ENCODE peak calls at places on chromosome 21, in five cellular contexts. A, W, M, O and X are unnamed samples. For H3K9me3, the result is how much of the 10 kb centered on the place peaks cover.

GRCh38 chr21:42850866-42851391 is 28.4 kb downstream of the WDR4 start:
- DNase-seq in A (no peak), W (peak), M (peak), O (peak), X (peak)

GRCh38 chr21:38878394-38879179 is 72.9 kb downstream of the ETS2 start:
- DNase-seq in A (no peak), W (no peak), M (no peak), O (no peak), X (no peak)

GRCh38 chr21:20902998-20903397 is 95.2 kb upstream of the NCAM2 start:
- DNase-seq in A (no peak), W (no peak), M (no peak), O (no peak), X (no peak)

GRCh38 chr21:42777757-42778344 is 101.5 kb downstream of the WDR4 start:
- DNase-seq in A (no peak), W (no peak), M (no peak), O (peak), X (no peak)

GRCh38 chr21:36350282-36350910 is 30.4 kb downstream of the MORC3 start:
- DNase-seq in A (no peak), W (no peak), M (no peak), O (no peak), X (no peak)

GRCh38 chr21:33857846-33858671 is 57.5 kb downstream of the ATP5PO start:
- DNase-seq in A (no peak), W (no peak), M (no peak), O (peak), X (no peak)

GRCh38 chr21:28959367-28960099 is 33.1 kb downstream of the LTN1 start:
- DNase-seq in A (peak), W (no peak), M (no peak), O (no peak), X (peak)

GRCh38 chr21:43771698-43772367 is 4.3 kb downstream of the CSTB start:
- DNase-seq in A (no peak), W (no peak), M (no peak), O (no peak), X (no peak)

GRCh38 chr21:34845521-34846213 is 176.9 kb downstream of the CLIC6 start:
- DNase-seq in A (peak), W (peak), M (no peak), O (no peak), X (peak)

GRCh38 chr21:24290151-24290833 is 1317.0 kb downstream of the MRPL39 start:
- DNase-seq in A (no peak), W (no peak), M (no peak), O (no peak), X (no peak)

GRCh38 chr21:14058566-14058965 is 152.2 kb downstream of the LIPI start:
- DNase-seq in A (no peak), W (no peak), M (no peak), O (no peak), X (no peak)

GRCh38 chr21:43031121-43031624 is 44.5 kb downstream of the CBS start:
- DNase-seq in A (no peak), W (no peak), M (no peak), O (no peak), X (no peak)

GRCh38 chr21:17482928-17483327 is 29.9 kb upstream of the CXADR start:
- DNase-seq in A (no peak), W (no peak), M (peak), O (no peak), X (no peak)

GRCh38 chr21:29504751-29505321 is 206.1 kb downstream of the BACH1 start:
- DNase-seq in A (no peak), W (no peak), M (no peak), O (no peak), X (peak)

GRCh38 chr21:34807881-34808568 is 139.2 kb downstream of the CLIC6 start:
- DNase-seq in A (peak), W (peak), M (no peak), O (no peak), X (peak)

GRCh38 chr21:29441651-29442050 is 142.9 kb downstream of the BACH1 start:
- DNase-seq in A (no peak), W (no peak), M (no peak), O (no peak), X (no peak)

GRCh38 chr21:33067457-33067856 is 2.5 kb upstream of the OLIG1 start:
- DNase-seq in A (no peak), W (peak), M (no peak), O (no peak), X (no peak)

GRCh38 chr21:28066051-28066450 is 926.6 kb downstream of the LTN1 start:
- DNase-seq in A (no peak), W (peak), M (no peak), O (no peak), X (peak)

GRCh38 chr21:39489380-39489924 is 37.7 kb downstream of the SH3BGR start:
- DNase-seq in A (no peak), W (no peak), M (no peak), O (no peak), X (no peak)

GRCh38 chr21:30340714-30341573 is 3.5 kb upstream of the KRTAP27-1 start:
- DNase-seq in A (peak), W (peak), M (peak), O (peak), X (peak)

GRCh38 chr21:29092102-29092959 is 18.9 kb upstream of the CCT8 start:
- DNase-seq in A (no peak), W (no peak), M (no peak), O (no peak), X (no peak)

GRCh38 chr21:31034378-31034777 is 3.9 kb downstream of the KRTAP19-8 start:
- DNase-seq in A (no peak), W (no peak), M (no peak), O (no peak), X (peak)

GRCh38 chr21:29177800-29178199 is 47.4 kb downstream of the MAP3K7CL start:
- DNase-seq in A (no peak), W (no peak), M (no peak), O (no peak), X (no peak)

GRCh38 chr21:33948096-33948950 is 32.7 kb upstream of the ATP5PO start:
- DNase-seq in A (peak), W (peak), M (peak), O (peak), X (peak)

GRCh38 chr21:19256934-19257660 is 853.5 kb upstream of the TMPRSS15 start:
- DNase-seq in A (no peak), W (no peak), M (no peak), O (peak), X (no peak)

GRCh38 chr21:33360281-33360680 is 35.5 kb downstream of the IFNAR1 start:
- DNase-seq in A (no peak), W (no peak), M (no peak), O (no peak), X (peak)

GRCh38 chr21:38984982-38985422 is 179.3 kb downstream of the ETS2 start:
- DNase-seq in A (no peak), W (no peak), M (peak), O (no peak), X (no peak)

GRCh38 chr21:36150192-36150711 is 6.4 kb upstream of the DOP1B start:
- DNase-seq in A (no peak), W (peak), M (no peak), O (no peak), X (no peak)

GRCh38 chr21:22535630-22536029 is 1537.4 kb downstream of the NCAM2 start:
- DNase-seq in A (no peak), W (no peak), M (no peak), O (no peak), X (no peak)

GRCh38 chr21:35529141-35529863 is 480.2 kb upstream of the RUNX1 start:
- DNase-seq in A (peak), W (peak), M (no peak), O (no peak), X (no peak)

GRCh38 chr21:42750737-42751530 is 97.5 kb downstream of the PDE9A start:
- DNase-seq in A (no peak), W (no peak), M (no peak), O (no peak), X (no peak)

GRCh38 chr21:33943293-33943692 is 27.7 kb upstream of the ATP5PO start:
- DNase-seq in A (no peak), W (no peak), M (no peak), O (no peak), X (no peak)

GRCh38 chr21:34520769-34521508 is 8.9 kb upstream of the KCNE1 start:
- DNase-seq in A (no peak), W (no peak), M (no peak), O (no peak), X (no peak)

GRCh38 chr21:41561701-41562100 is 53.7 kb upstream of the TMPRSS2 start:
- DNase-seq in A (no peak), W (no peak), M (no peak), O (no peak), X (no peak)

GRCh38 chr21:41558842-41559241 is 50.9 kb upstream of the TMPRSS2 start:
- DNase-seq in A (no peak), W (no peak), M (no peak), O (no peak), X (no peak)

GRCh38 chr21:41560701-41561158 is 52.8 kb upstream of the TMPRSS2 start:
- DNase-seq in A (peak), W (no peak), M (no peak), O (no peak), X (no peak)

GRCh38 chr21:41557884-41558283 is 49.9 kb upstream of the TMPRSS2 start:
- DNase-seq in A (no peak), W (no peak), M (no peak), O (no peak), X (no peak)

GRCh38 chr21:41559658-41560599 is 52.0 kb upstream of the TMPRSS2 start:
- DNase-seq in A (no peak), W (no peak), M (no peak), O (no peak), X (no peak)
- TF ChIP-seq EZH2phosphoT487 in A (no peak), W (no peak), M (no peak), O (no peak), X (no peak)

DNA sequence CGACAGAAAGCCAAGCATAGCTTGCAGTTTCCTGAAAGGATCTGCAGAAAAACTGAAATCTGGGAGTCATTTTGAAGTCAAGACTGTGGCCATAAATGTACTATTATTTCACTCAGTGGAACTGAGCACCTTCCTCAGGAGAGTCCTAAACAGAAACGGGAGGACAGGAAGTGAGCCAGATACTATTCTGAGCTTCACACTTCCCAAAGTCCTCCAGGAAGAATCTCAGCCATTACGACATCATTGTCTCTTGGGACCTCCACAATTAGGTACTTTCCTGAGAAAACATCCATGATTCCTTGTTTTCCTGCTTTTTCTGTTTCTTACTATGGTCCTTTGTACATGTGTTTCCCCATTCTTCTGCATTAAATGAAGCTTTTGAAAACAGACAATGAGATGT is 299.2 kb upstream of the USP25 start:
- DNase-seq in A (no peak), W (no peak), M (no peak), O (no peak), X (no peak)
- H3K9me3 ChIP-seq in A (under half), W (under half), M (under half), O (under half), X (under half)

GRCh38 chr21:26515257-26515656 is 57.8 kb downstream of the CYYR1 start:
- DNase-seq in A (no peak), W (no peak), M (no peak), O (no peak), X (no peak)
- TF ChIP-seq EZH2phosphoT487 in A (no peak), W (no peak), M (no peak), O (no peak), X (no peak)

DNA sequence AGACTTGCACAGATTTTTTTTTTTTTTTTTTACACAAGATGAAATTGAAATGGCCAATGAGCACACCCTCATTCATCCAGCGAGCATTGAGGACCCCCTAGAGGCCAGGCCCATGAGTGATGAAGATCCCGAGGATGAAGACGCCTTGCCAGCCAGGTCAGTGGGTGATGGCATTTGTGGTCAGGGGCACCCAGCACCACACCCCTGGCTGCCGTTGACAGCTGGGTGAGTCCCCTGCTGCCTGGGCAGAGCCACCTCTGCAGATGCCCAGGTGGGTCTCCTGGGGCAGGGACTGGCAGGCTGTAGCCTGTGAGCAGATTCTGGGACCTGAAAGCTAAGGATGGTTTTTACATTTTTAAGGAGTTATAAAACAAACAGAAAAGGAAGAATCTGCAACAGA is 60.3 kb downstream of the ADARB1 start:
- DNase-seq in A (no peak), W (no peak), M (no peak), O (no peak), X (no peak)
- H3K9me3 ChIP-seq in A (under half), W (under half), M (under half), O (under half), X (under half)

GRCh38 chr21:37639756-37640155 is 273.2 kb downstream of the DYRK1A start:
- DNase-seq in A (no peak), W (no peak), M (no peak), O (no peak), X (no peak)

GRCh38 chr21:37642493-37642892 is 273.8 kb downstream of the KCNJ6 start:
- DNase-seq in A (peak), W (peak), M (no peak), O (peak), X (peak)

GRCh38 chr21:37647781-37648180 is 268.5 kb downstream of the KCNJ6 start:
- DNase-seq in A (no peak), W (no peak), M (no peak), O (no peak), X (no peak)

GRCh38 chr21:37645848-37646247 is 270.4 kb downstream of the KCNJ6 start:
- DNase-seq in A (no peak), W (no peak), M (no peak), O (no peak), X (peak)

GRCh38 chr21:37644666-37645065 is 271.6 kb downstream of the KCNJ6 start:
- DNase-seq in A (no peak), W (no peak), M (no peak), O (no peak), X (no peak)
- TF ChIP-seq EZH2phosphoT487 in A (no peak), W (no peak), M (no peak), O (no peak), X (no peak)